ENCODE peak calls at places on chromosome 2, in nine cellular contexts. One of them, this sample, is unnamed.

GRCh38 chr2:53938904-53939303 is 31.9 kb downstream of the PSME4 start:
- DNase-seq in D341Med: no peak
- DNase-seq in stimulated activated CD8-positive, alpha-beta memory T cell treated with anti-CD3 and anti-CD28 coated beads, Interleukin-4, amount 100 ng/mL, for 4 hours: no peak
- DNase-seq in hepatocyte: no peak
- DNase-seq in SJSA1: no peak
- DNase-seq in Ammon's horn: no peak
- DNase-seq in AG10803: no peak
- DNase-seq in central memory CD4-positive, alpha-beta T cell: no peak
- DNase-seq in WTC11: no peak
- DNase-seq in this sample: no peak

GRCh38 chr2:236366406-236366805 is 102.2 kb upstream of the ASB18 start:
- DNase-seq in D341Med: no peak
- DNase-seq in stimulated activated CD8-positive, alpha-beta memory T cell treated with anti-CD3 and anti-CD28 coated beads, Interleukin-4, amount 100 ng/mL, for 4 hours: no peak
- DNase-seq in hepatocyte: no peak
- DNase-seq in SJSA1: no peak
- DNase-seq in Ammon's horn: no peak
- DNase-seq in AG10803: no peak
- DNase-seq in central memory CD4-positive, alpha-beta T cell: peak; percentile 49
- DNase-seq in WTC11: no peak
- DNase-seq in this sample: no peak

GRCh38 chr2:64222351-64222750 is 78.1 kb upstream of the PELI1 start:
- DNase-seq in D341Med: no peak
- DNase-seq in stimulated activated CD8-positive, alpha-beta memory T cell treated with anti-CD3 and anti-CD28 coated beads, Interleukin-4, amount 100 ng/mL, for 4 hours: no peak
- DNase-seq in hepatocyte: no peak
- DNase-seq in SJSA1: no peak
- DNase-seq in Ammon's horn: no peak
- DNase-seq in AG10803: peak; percentile 38
- DNase-seq in central memory CD4-positive, alpha-beta T cell: no peak
- DNase-seq in WTC11: no peak
- DNase-seq in this sample: no peak

GRCh38 chr2:68993660-68994059 is 19.2 kb downstream of the GKN1 start:
- DNase-seq in D341Med: no peak
- DNase-seq in stimulated activated CD8-positive, alpha-beta memory T cell treated with anti-CD3 and anti-CD28 coated beads, Interleukin-4, amount 100 ng/mL, for 4 hours: no peak
- DNase-seq in hepatocyte: no peak
- DNase-seq in SJSA1: no peak
- DNase-seq in Ammon's horn: no peak
- DNase-seq in AG10803: no peak
- DNase-seq in central memory CD4-positive, alpha-beta T cell: no peak
- DNase-seq in WTC11: no peak
- DNase-seq in this sample: no peak

GRCh38 chr2:218567797-218568189 is 358 bp downstream of the USP37 start:
- DNase-seq in D341Med: no peak
- DNase-seq in stimulated activated CD8-positive, alpha-beta memory T cell treated with anti-CD3 and anti-CD28 coated beads, Interleukin-4, amount 100 ng/mL, for 4 hours: peak; percentile 44
- DNase-seq in hepatocyte: no peak
- DNase-seq in SJSA1: no peak
- DNase-seq in Ammon's horn: no peak
- DNase-seq in AG10803: no peak
- DNase-seq in central memory CD4-positive, alpha-beta T cell: no peak
- DNase-seq in WTC11: no peak
- DNase-seq in this sample: peak; percentile 84

GRCh38 chr2:62852254-62852653 is 146.7 kb downstream of the EHBP1 start:
- DNase-seq in D341Med: no peak
- DNase-seq in stimulated activated CD8-positive, alpha-beta memory T cell treated with anti-CD3 and anti-CD28 coated beads, Interleukin-4, amount 100 ng/mL, for 4 hours: no peak
- DNase-seq in hepatocyte: no peak
- DNase-seq in SJSA1: no peak
- DNase-seq in Ammon's horn: no peak
- DNase-seq in AG10803: no peak
- DNase-seq in central memory CD4-positive, alpha-beta T cell: no peak
- DNase-seq in WTC11: no peak
- DNase-seq in this sample: no peak

GRCh38 chr2:31235504-31235902 is 1.6 kb downstream of the EHD3 start:
- DNase-seq in D341Med: no peak
- DNase-seq in stimulated activated CD8-positive, alpha-beta memory T cell treated with anti-CD3 and anti-CD28 coated beads, Interleukin-4, amount 100 ng/mL, for 4 hours: no peak
- DNase-seq in hepatocyte: no peak
- DNase-seq in SJSA1: peak; percentile 28
- DNase-seq in Ammon's horn: no peak
- DNase-seq in AG10803: peak; percentile 87
- DNase-seq in central memory CD4-positive, alpha-beta T cell: no peak
- DNase-seq in WTC11: no peak
- DNase-seq in this sample: no peak

GRCh38 chr2:102074167-102074778 is 68.3 kb upstream of the IL1R1 start:
- DNase-seq in D341Med: no peak
- DNase-seq in stimulated activated CD8-positive, alpha-beta memory T cell treated with anti-CD3 and anti-CD28 coated beads, Interleukin-4, amount 100 ng/mL, for 4 hours: no peak
- DNase-seq in hepatocyte: no peak
- DNase-seq in SJSA1: no peak
- DNase-seq in Ammon's horn: no peak
- DNase-seq in AG10803: no peak
- DNase-seq in central memory CD4-positive, alpha-beta T cell: no peak
- DNase-seq in WTC11: no peak
- DNase-seq in this sample: no peak

GRCh38 chr2:17558053-17558452 is 17.6 kb downstream of the VSNL1 start:
- DNase-seq in D341Med: no peak
- DNase-seq in stimulated activated CD8-positive, alpha-beta memory T cell treated with anti-CD3 and anti-CD28 coated beads, Interleukin-4, amount 100 ng/mL, for 4 hours: no peak
- DNase-seq in hepatocyte: no peak
- DNase-seq in SJSA1: no peak
- DNase-seq in Ammon's horn: no peak
- DNase-seq in AG10803: no peak
- DNase-seq in central memory CD4-positive, alpha-beta T cell: no peak
- DNase-seq in WTC11: no peak
- DNase-seq in this sample: no peak